ENCODE peak calls at places on chromosomes 5 and 9, in five cellular contexts. One of them, this sample, is unnamed.

GRCh38 chr9:3191715-3192114 is 334.1 kb downstream of the RFX3 start:
- DNase-seq in CD4-positive, alpha-beta T cell: no peak
- DNase-seq in tibial nerve: no peak
- DNase-seq in lower lobe of right lung: no peak
- DNase-seq in colonic mucosa: no peak
- DNase-seq in this sample: no peak

GRCh38 chr5:116569999-116570398 is 4.6 kb downstream of the SEMA6A start:
- DNase-seq in tibial nerve: no peak
- DNase-seq in lower lobe of right lung: no peak
- DNase-seq in CD4-positive, alpha-beta T cell: no peak
- DNase-seq in colonic mucosa: no peak
- DNase-seq in this sample: no peak

GRCh38 chr9:1071730-1072129 is 21.6 kb downstream of the DMRT2 start:
- DNase-seq in tibial nerve: no peak
- DNase-seq in CD4-positive, alpha-beta T cell: no peak
- DNase-seq in lower lobe of right lung: peak
- DNase-seq in colonic mucosa: peak
- DNase-seq in this sample: no peak

GRCh38 chr9:69542942-69543704 is 129.0 kb downstream of the APBA1 start:
- DNase-seq in tibial nerve: no peak
- DNase-seq in colonic mucosa: no peak
- DNase-seq in CD4-positive, alpha-beta T cell: no peak
- DNase-seq in lower lobe of right lung: no peak
- DNase-seq in this sample: no peak

GRCh38 chr9:37248651-37249163 is 128.3 kb downstream of the ZCCHC7 start:
- DNase-seq in CD4-positive, alpha-beta T cell: no peak
- DNase-seq in lower lobe of right lung: no peak
- DNase-seq in colonic mucosa: no peak
- DNase-seq in tibial nerve: no peak
- DNase-seq in this sample: no peak

GRCh38 chr5:10987881-10988504 is 227.0 kb upstream of the DAP start:
- DNase-seq in lower lobe of right lung: peak
- DNase-seq in CD4-positive, alpha-beta T cell: peak
- DNase-seq in colonic mucosa: peak
- DNase-seq in tibial nerve: no peak
- DNase-seq in this sample: peak

GRCh38 chr9:87545858-87546257 is 48.2 kb downstream of the DAPK1 start:
- DNase-seq in tibial nerve: no peak
- DNase-seq in colonic mucosa: no peak
- DNase-seq in lower lobe of right lung: no peak
- DNase-seq in CD4-positive, alpha-beta T cell: no peak
- DNase-seq in this sample: no peak

GRCh38 chr5:133120156-133120750 is 68.4 kb downstream of the HSPA4 start:
- DNase-seq in colonic mucosa: no peak
- DNase-seq in CD4-positive, alpha-beta T cell: no peak
- DNase-seq in tibial nerve: no peak
- DNase-seq in lower lobe of right lung: no peak
- DNase-seq in this sample: no peak

GRCh38 chr9:33076031-33076359 is 479 bp downstream of the SMU1 start:
- DNase-seq in lower lobe of right lung: no peak
- DNase-seq in colonic mucosa: no peak
- DNase-seq in tibial nerve: no peak
- DNase-seq in CD4-positive, alpha-beta T cell: no peak
- DNase-seq in this sample: no peak

GRCh38 chr5:2762744-2763532 is 11.5 kb upstream of the IRX2 start:
- DNase-seq in lower lobe of right lung: no peak
- DNase-seq in colonic mucosa: no peak
- DNase-seq in CD4-positive, alpha-beta T cell: no peak
- DNase-seq in tibial nerve: no peak
- DNase-seq in this sample: no peak

GRCh38 chr9:16645970-16646369 is 224.5 kb downstream of the BNC2 start:
- DNase-seq in colonic mucosa: no peak
- DNase-seq in lower lobe of right lung: no peak
- DNase-seq in CD4-positive, alpha-beta T cell: no peak
- DNase-seq in tibial nerve: no peak
- DNase-seq in this sample: no peak

GRCh38 chr5:98905857-98906688 is 22.7 kb downstream of the CHD1 start:
- DNase-seq in lower lobe of right lung: no peak
- DNase-seq in tibial nerve: no peak
- DNase-seq in CD4-positive, alpha-beta T cell: no peak
- DNase-seq in colonic mucosa: no peak
- DNase-seq in this sample: no peak

GRCh38 chr9:137064027-137064879 is 6.1 kb downstream of the SAPCD2 start:
- DNase-seq in tibial nerve: no peak
- DNase-seq in colonic mucosa: peak
- DNase-seq in lower lobe of right lung: peak
- DNase-seq in CD4-positive, alpha-beta T cell: peak
- DNase-seq in this sample: peak

GRCh38 chr5:127442085-127442484 is 75.4 kb upstream of the PRRC1 start:
- DNase-seq in lower lobe of right lung: no peak
- DNase-seq in CD4-positive, alpha-beta T cell: no peak
- DNase-seq in tibial nerve: no peak
- DNase-seq in colonic mucosa: no peak
- DNase-seq in this sample: no peak

GRCh38 chr5:60507687-60508086 is 192.3 kb downstream of the DEPDC1B start:
- DNase-seq in colonic mucosa: no peak
- DNase-seq in tibial nerve: no peak
- DNase-seq in CD4-positive, alpha-beta T cell: no peak
- DNase-seq in lower lobe of right lung: no peak
- DNase-seq in this sample: no peak

GRCh38 chr9:22046243-22046642 is 37.1 kb upstream of the CDKN2B start:
- DNase-seq in colonic mucosa: no peak
- DNase-seq in tibial nerve: no peak
- DNase-seq in CD4-positive, alpha-beta T cell: no peak
- DNase-seq in lower lobe of right lung: no peak
- DNase-seq in this sample: no peak

GRCh38 chr9:5278486-5278885 is 26.0 kb downstream of the RLN2 start:
- DNase-seq in colonic mucosa: no peak
- DNase-seq in tibial nerve: no peak
- DNase-seq in lower lobe of right lung: no peak
- DNase-seq in CD4-positive, alpha-beta T cell: no peak
- DNase-seq in this sample: no peak

GRCh38 chr9:121073038-121073437 is 1.7 kb upstream of the CNTRL start:
- DNase-seq in colonic mucosa: peak
- DNase-seq in lower lobe of right lung: peak
- DNase-seq in tibial nerve: no peak
- DNase-seq in CD4-positive, alpha-beta T cell: no peak
- DNase-seq in this sample: peak

GRCh38 chr5:67395790-67396418 is 199.3 kb upstream of the CD180 start:
- DNase-seq in CD4-positive, alpha-beta T cell: no peak
- DNase-seq in lower lobe of right lung: no peak
- DNase-seq in tibial nerve: no peak
- DNase-seq in colonic mucosa: no peak
- DNase-seq in this sample: no peak

GRCh38 chr5:158821321-158821720 is 278.4 kb downstream of the EBF1 start:
- DNase-seq in tibial nerve: no peak
- DNase-seq in colonic mucosa: no peak
- DNase-seq in lower lobe of right lung: no peak
- DNase-seq in CD4-positive, alpha-beta T cell: no peak
- DNase-seq in this sample: no peak

GRCh38 chr5:147748590-147748989 is 33.9 kb downstream of the JAKMIP2 start:
- DNase-seq in tibial nerve: no peak
- DNase-seq in colonic mucosa: no peak
- DNase-seq in CD4-positive, alpha-beta T cell: no peak
- DNase-seq in lower lobe of right lung: no peak
- DNase-seq in this sample: no peak

GRCh38 chr5:36751881-36752280 is 124.7 kb upstream of the NIPBL start:
- DNase-seq in CD4-positive, alpha-beta T cell: no peak
- DNase-seq in tibial nerve: no peak
- DNase-seq in colonic mucosa: no peak
- DNase-seq in lower lobe of right lung: no peak
- DNase-seq in this sample: no peak

GRCh38 chr5:115377468-115378217 is 81.2 kb upstream of the CCDC112 start:
- DNase-seq in tibial nerve: no peak
- DNase-seq in colonic mucosa: no peak
- DNase-seq in CD4-positive, alpha-beta T cell: no peak
- DNase-seq in lower lobe of right lung: no peak
- DNase-seq in this sample: no peak

GRCh38 chr5:178207917-178208280 is 3.6 kb downstream of the HNRNPAB start:
- DNase-seq in colonic mucosa: peak
- DNase-seq in tibial nerve: no peak
- DNase-seq in CD4-positive, alpha-beta T cell: no peak
- DNase-seq in lower lobe of right lung: no peak
- DNase-seq in this sample: no peak
- H3K27ac ChIP-seq in colonic mucosa: peak
- H3K27ac ChIP-seq in tibial nerve: peak
- H3K27ac ChIP-seq in CD4-positive, alpha-beta T cell: no peak
- H3K27ac ChIP-seq in lower lobe of right lung: no peak
- H3K27ac ChIP-seq in this sample: peak

GRCh38 chr5:6715271-6715670 is 2.0 kb downstream of the TENT4A start:
- DNase-seq in lower lobe of right lung: no peak
- DNase-seq in CD4-positive, alpha-beta T cell: no peak
- DNase-seq in tibial nerve: no peak
- DNase-seq in colonic mucosa: peak
- DNase-seq in this sample: no peak
- H3K27ac ChIP-seq in lower lobe of right lung: peak
- H3K27ac ChIP-seq in CD4-positive, alpha-beta T cell: no peak
- H3K27ac ChIP-seq in tibial nerve: no peak
- H3K27ac ChIP-seq in colonic mucosa: no peak
- H3K27ac ChIP-seq in this sample: peak

GRCh38 chr9:18240213-18240612 is 233.7 kb upstream of the ADAMTSL1 start:
- DNase-seq in tibial nerve: no peak
- DNase-seq in CD4-positive, alpha-beta T cell: no peak
- DNase-seq in lower lobe of right lung: no peak
- DNase-seq in colonic mucosa: no peak
- DNase-seq in this sample: no peak
- H3K27ac ChIP-seq in tibial nerve: no peak
- H3K27ac ChIP-seq in CD4-positive, alpha-beta T cell: no peak
- H3K27ac ChIP-seq in lower lobe of right lung: no peak
- H3K27ac ChIP-seq in colonic mucosa: no peak
- H3K27ac ChIP-seq in this sample: no peak

GRCh38 chr5:42858031-42858643 is 46.4 kb upstream of the SELENOP start:
- DNase-seq in tibial nerve: no peak
- DNase-seq in colonic mucosa: no peak
- DNase-seq in lower lobe of right lung: no peak
- DNase-seq in CD4-positive, alpha-beta T cell: no peak
- DNase-seq in this sample: no peak
- H3K27ac ChIP-seq in tibial nerve: peak
- H3K27ac ChIP-seq in colonic mucosa: peak
- H3K27ac ChIP-seq in lower lobe of right lung: peak
- H3K27ac ChIP-seq in CD4-positive, alpha-beta T cell: no peak
- H3K27ac ChIP-seq in this sample: peak

DNA sequence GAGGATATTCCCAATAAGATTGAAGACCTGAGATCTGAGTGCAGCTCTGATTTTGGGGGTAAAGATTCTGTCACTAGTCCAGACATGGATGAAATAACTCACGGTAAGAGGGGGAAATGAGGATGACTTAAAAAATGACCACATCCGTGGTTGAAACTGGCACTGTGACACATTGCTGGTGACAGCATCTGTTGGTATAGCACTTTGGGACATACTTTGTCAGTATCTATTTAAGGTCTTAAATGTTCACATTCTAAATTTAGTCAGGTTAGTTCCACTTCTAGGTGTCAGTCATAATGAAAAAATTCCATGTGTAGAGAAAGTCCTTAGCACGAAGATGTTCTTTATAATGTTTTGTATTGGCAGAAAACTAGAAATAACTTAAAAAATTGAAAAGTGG is 70.9 kb downstream of the GAPVD1 start:
- DNase-seq in CD4-positive, alpha-beta T cell: no peak
- DNase-seq in colonic mucosa: no peak
- DNase-seq in lower lobe of right lung: no peak
- DNase-seq in tibial nerve: no peak
- DNase-seq in this sample: no peak
- H3K27ac ChIP-seq in CD4-positive, alpha-beta T cell: no peak
- H3K27ac ChIP-seq in colonic mucosa: no peak
- H3K27ac ChIP-seq in lower lobe of right lung: no peak
- H3K27ac ChIP-seq in tibial nerve: no peak
- H3K27ac ChIP-seq in this sample: peak

DNA sequence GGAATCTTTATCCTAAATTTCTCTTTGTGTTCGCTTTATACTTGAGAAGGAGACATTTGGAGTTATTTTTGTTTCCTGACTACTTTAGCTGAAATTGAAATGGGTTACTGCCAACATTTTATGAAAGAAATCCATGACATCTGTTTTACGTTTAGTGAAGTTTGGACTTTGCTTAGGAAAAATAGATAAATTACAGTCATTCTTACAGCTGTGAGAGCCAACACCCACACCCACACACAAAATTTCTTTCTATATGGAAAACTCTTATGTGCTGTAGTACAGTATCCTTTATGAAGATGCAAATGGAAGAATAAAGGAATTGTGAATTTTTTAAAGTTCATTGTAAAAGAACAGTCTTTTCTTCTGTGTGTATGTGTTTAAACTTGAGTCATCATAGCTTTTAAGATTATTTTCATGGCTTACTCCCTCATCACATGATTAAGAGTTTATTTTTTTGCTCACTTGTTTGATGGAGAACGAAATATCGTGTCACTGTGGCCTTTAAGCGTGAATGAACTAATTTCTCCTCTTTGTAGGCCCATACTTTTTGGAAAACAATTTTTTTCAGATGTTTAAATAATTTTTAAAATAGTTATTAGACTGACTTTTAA is 24.5 kb downstream of the CENPP start:
- DNase-seq in tibial nerve: no peak
- DNase-seq in colonic mucosa: no peak
- DNase-seq in lower lobe of right lung: no peak
- DNase-seq in CD4-positive, alpha-beta T cell: no peak
- DNase-seq in this sample: no peak
- H3K27ac ChIP-seq in tibial nerve: peak
- H3K27ac ChIP-seq in colonic mucosa: peak
- H3K27ac ChIP-seq in lower lobe of right lung: no peak
- H3K27ac ChIP-seq in CD4-positive, alpha-beta T cell: no peak
- H3K27ac ChIP-seq in this sample: peak

GRCh38 chr5:96807099-96807654 is 568 bp downstream of the ERAP1 start:
- DNase-seq in colonic mucosa: peak
- DNase-seq in CD4-positive, alpha-beta T cell: no peak
- DNase-seq in tibial nerve: peak
- DNase-seq in lower lobe of right lung: peak
- DNase-seq in this sample: peak
- H3K27ac ChIP-seq in colonic mucosa: peak
- H3K27ac ChIP-seq in CD4-positive, alpha-beta T cell: peak
- H3K27ac ChIP-seq in tibial nerve: peak
- H3K27ac ChIP-seq in lower lobe of right lung: peak
- H3K27ac ChIP-seq in this sample: peak

GRCh38 chr5:129111351-129111750 is 16.8 kb downstream of the ISOC1 start:
- DNase-seq in CD4-positive, alpha-beta T cell: no peak
- DNase-seq in colonic mucosa: no peak
- DNase-seq in tibial nerve: no peak
- DNase-seq in lower lobe of right lung: no peak
- DNase-seq in this sample: no peak
- H3K27ac ChIP-seq in CD4-positive, alpha-beta T cell: no peak
- H3K27ac ChIP-seq in colonic mucosa: no peak
- H3K27ac ChIP-seq in tibial nerve: no peak
- H3K27ac ChIP-seq in lower lobe of right lung: no peak
- H3K27ac ChIP-seq in this sample: no peak

DNA sequence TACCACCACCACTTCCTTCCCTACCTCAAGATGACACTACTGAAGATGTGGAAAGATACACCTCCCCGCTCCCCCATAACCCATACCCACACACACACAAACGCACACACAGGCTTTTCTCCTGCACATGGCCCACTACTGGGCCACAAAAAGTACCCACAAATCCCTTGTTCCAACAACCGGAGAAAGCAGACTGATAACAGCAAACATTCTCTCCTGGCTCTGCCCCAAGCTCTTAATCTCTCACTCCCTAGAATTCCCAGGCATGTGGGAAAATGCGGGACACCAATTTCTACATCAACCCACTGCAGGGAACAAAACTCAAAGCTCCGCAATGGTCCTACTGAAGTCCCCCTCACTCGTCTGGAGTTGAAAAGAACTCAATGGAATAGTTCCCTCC is 611.0 kb upstream of the KLF4 start:
- DNase-seq in CD4-positive, alpha-beta T cell: no peak
- DNase-seq in tibial nerve: no peak
- DNase-seq in colonic mucosa: no peak
- DNase-seq in lower lobe of right lung: no peak
- DNase-seq in this sample: no peak
- H3K27ac ChIP-seq in CD4-positive, alpha-beta T cell: no peak
- H3K27ac ChIP-seq in tibial nerve: no peak
- H3K27ac ChIP-seq in colonic mucosa: no peak
- H3K27ac ChIP-seq in lower lobe of right lung: no peak
- H3K27ac ChIP-seq in this sample: no peak

GRCh38 chr9:79928661-79929060 is 356.9 kb downstream of the TLE4 start:
- DNase-seq in lower lobe of right lung: no peak
- DNase-seq in colonic mucosa: no peak
- DNase-seq in tibial nerve: no peak
- DNase-seq in CD4-positive, alpha-beta T cell: no peak
- DNase-seq in this sample: no peak
- H3K27ac ChIP-seq in lower lobe of right lung: no peak
- H3K27ac ChIP-seq in colonic mucosa: no peak
- H3K27ac ChIP-seq in tibial nerve: no peak
- H3K27ac ChIP-seq in CD4-positive, alpha-beta T cell: no peak
- H3K27ac ChIP-seq in this sample: no peak

This sample was measured in psoas muscle.